ENCODE peak calls at places on chromosomes 2 and 18, in five cellular contexts. One of them, this sample, is unnamed.

GRCh38 chr18:33923980-33924379 is 300.7 kb downstream of the NOL4 start:
- DNase-seq in central memory CD4-positive, alpha-beta T cell: no peak
- DNase-seq in T-helper 17 cell: no peak
- DNase-seq in fibroblast of mammary gland: no peak
- DNase-seq in tibial artery: no peak
- DNase-seq in this sample: no peak

GRCh38 chr2:2590141-2590540 is 259.1 kb upstream of the MYT1L start:
- DNase-seq in central memory CD4-positive, alpha-beta T cell: no peak
- DNase-seq in T-helper 17 cell: no peak
- DNase-seq in fibroblast of mammary gland: no peak
- DNase-seq in tibial artery: no peak
- DNase-seq in this sample: no peak

GRCh38 chr2:43218550-43219382 is 7.6 kb downstream of the ZFP36L2 start:
- DNase-seq in central memory CD4-positive, alpha-beta T cell: peak; percentile 91
- DNase-seq in T-helper 17 cell: peak; percentile 44
- DNase-seq in fibroblast of mammary gland: peak; percentile 37
- DNase-seq in tibial artery: peak; percentile 81
- DNase-seq in this sample: no peak

GRCh38 chr2:129233751-129234406 is 745.6 kb upstream of the RAB6C start:
- DNase-seq in central memory CD4-positive, alpha-beta T cell: no peak
- DNase-seq in T-helper 17 cell: no peak
- DNase-seq in fibroblast of mammary gland: peak; percentile 4
- DNase-seq in tibial artery: no peak
- DNase-seq in this sample: no peak

GRCh38 chr2:188079176-188079575 is 212.5 kb upstream of the GULP1 start:
- DNase-seq in central memory CD4-positive, alpha-beta T cell: no peak
- DNase-seq in T-helper 17 cell: no peak
- DNase-seq in fibroblast of mammary gland: peak; percentile 76
- DNase-seq in tibial artery: no peak
- DNase-seq in this sample: peak; percentile 90

GRCh38 chr18:71902482-71902881 is 641.7 kb downstream of the CBLN2 start:
- DNase-seq in central memory CD4-positive, alpha-beta T cell: no peak
- DNase-seq in T-helper 17 cell: no peak
- DNase-seq in fibroblast of mammary gland: no peak
- DNase-seq in tibial artery: no peak
- DNase-seq in this sample: no peak

GRCh38 chr2:99473496-99474083 is 16.2 kb downstream of the REV1 start:
- DNase-seq in central memory CD4-positive, alpha-beta T cell: no peak
- DNase-seq in T-helper 17 cell: no peak
- DNase-seq in fibroblast of mammary gland: no peak
- DNase-seq in tibial artery: no peak
- DNase-seq in this sample: no peak

GRCh38 chr2:11270891-11271290 is 73.5 kb downstream of the ROCK2 start:
- DNase-seq in central memory CD4-positive, alpha-beta T cell: no peak
- DNase-seq in T-helper 17 cell: no peak
- DNase-seq in fibroblast of mammary gland: peak; percentile 83
- DNase-seq in tibial artery: no peak
- DNase-seq in this sample: peak; percentile 56

GRCh38 chr2:53945538-53945937 is 25.3 kb downstream of the PSME4 start:
- DNase-seq in central memory CD4-positive, alpha-beta T cell: no peak
- DNase-seq in T-helper 17 cell: no peak
- DNase-seq in fibroblast of mammary gland: no peak
- DNase-seq in tibial artery: no peak
- DNase-seq in this sample: peak; percentile 9

GRCh38 chr2:202115385-202116060 is 42.5 kb downstream of the KIAA2012 start:
- DNase-seq in central memory CD4-positive, alpha-beta T cell: no peak
- DNase-seq in T-helper 17 cell: no peak
- DNase-seq in fibroblast of mammary gland: peak; percentile 84
- DNase-seq in tibial artery: no peak
- DNase-seq in this sample: peak; percentile 94

GRCh38 chr2:74374509-74375205 is 5.5 kb downstream of the DCTN1 start:
- DNase-seq in central memory CD4-positive, alpha-beta T cell: no peak
- DNase-seq in T-helper 17 cell: no peak
- DNase-seq in fibroblast of mammary gland: peak; percentile 81
- DNase-seq in tibial artery: peak; percentile 89
- DNase-seq in this sample: peak; percentile 30

GRCh38 chr2:238601433-238602222 is 174.9 kb downstream of the ASB1 start:
- DNase-seq in central memory CD4-positive, alpha-beta T cell: no peak
- DNase-seq in T-helper 17 cell: no peak
- DNase-seq in fibroblast of mammary gland: peak; percentile 91
- DNase-seq in tibial artery: peak; percentile 65
- DNase-seq in this sample: peak; percentile 35

GRCh38 chr2:28590496-28591301 is 94.8 kb downstream of the PLB1 start:
- DNase-seq in central memory CD4-positive, alpha-beta T cell: no peak
- DNase-seq in T-helper 17 cell: no peak
- DNase-seq in fibroblast of mammary gland: no peak
- DNase-seq in tibial artery: no peak
- DNase-seq in this sample: no peak

GRCh38 chr2:161134547-161135518 is 25.4 kb upstream of the TANK start:
- DNase-seq in central memory CD4-positive, alpha-beta T cell: no peak
- DNase-seq in T-helper 17 cell: no peak
- DNase-seq in fibroblast of mammary gland: peak; percentile 24
- DNase-seq in tibial artery: no peak
- DNase-seq in this sample: peak; percentile 25

GRCh38 chr18:45103319-45104070 is 422.8 kb downstream of the SETBP1 start:
- DNase-seq in central memory CD4-positive, alpha-beta T cell: no peak
- DNase-seq in T-helper 17 cell: no peak
- DNase-seq in fibroblast of mammary gland: no peak
- DNase-seq in tibial artery: no peak
- DNase-seq in this sample: no peak

GRCh38 chr2:54613361-54613760 is 110.1 kb upstream of the EML6 start:
- DNase-seq in central memory CD4-positive, alpha-beta T cell: no peak
- DNase-seq in T-helper 17 cell: no peak
- DNase-seq in fibroblast of mammary gland: no peak
- DNase-seq in tibial artery: no peak
- DNase-seq in this sample: no peak

GRCh38 chr18:51522338-51522737 is 324.9 kb upstream of the MEX3C start:
- DNase-seq in central memory CD4-positive, alpha-beta T cell: no peak
- DNase-seq in T-helper 17 cell: no peak
- DNase-seq in fibroblast of mammary gland: no peak
- DNase-seq in tibial artery: no peak
- DNase-seq in this sample: no peak

GRCh38 chr2:35343135-35343534 is 1012.4 kb upstream of the CRIM1 start:
- DNase-seq in central memory CD4-positive, alpha-beta T cell: no peak
- DNase-seq in T-helper 17 cell: no peak
- DNase-seq in fibroblast of mammary gland: no peak
- DNase-seq in tibial artery: no peak
- DNase-seq in this sample: no peak

GRCh38 chr2:29113027-29113686 is 2.1 kb upstream of the CLIP4 start:
- DNase-seq in central memory CD4-positive, alpha-beta T cell: no peak
- DNase-seq in T-helper 17 cell: no peak
- DNase-seq in fibroblast of mammary gland: peak; percentile 61
- DNase-seq in tibial artery: no peak
- DNase-seq in this sample: peak; percentile 67

GRCh38 chr18:59536181-59536580 is 161.0 kb downstream of the CCBE1 start:
- DNase-seq in central memory CD4-positive, alpha-beta T cell: no peak
- DNase-seq in T-helper 17 cell: no peak
- DNase-seq in fibroblast of mammary gland: peak; percentile 60
- DNase-seq in tibial artery: no peak
- DNase-seq in this sample: peak; percentile 48

GRCh38 chr2:239285071-239285931 is 115.5 kb downstream of the HDAC4 start:
- DNase-seq in central memory CD4-positive, alpha-beta T cell: peak; percentile 17
- DNase-seq in T-helper 17 cell: no peak
- DNase-seq in fibroblast of mammary gland: no peak
- DNase-seq in tibial artery: peak; percentile 48
- DNase-seq in this sample: no peak

GRCh38 chr2:165237056-165237455 is 2.2 kb upstream of the SCN2A start:
- DNase-seq in central memory CD4-positive, alpha-beta T cell: no peak
- DNase-seq in T-helper 17 cell: no peak
- DNase-seq in fibroblast of mammary gland: no peak
- DNase-seq in tibial artery: no peak
- DNase-seq in this sample: no peak

GRCh38 chr2:240467149-240467642 is 31.7 kb downstream of the GPC1 start:
- DNase-seq in central memory CD4-positive, alpha-beta T cell: no peak
- DNase-seq in T-helper 17 cell: no peak
- DNase-seq in fibroblast of mammary gland: no peak
- DNase-seq in tibial artery: no peak
- DNase-seq in this sample: no peak

GRCh38 chr2:209671280-209671679 is 100.4 kb upstream of the UNC80 start:
- DNase-seq in central memory CD4-positive, alpha-beta T cell: no peak
- DNase-seq in T-helper 17 cell: no peak
- DNase-seq in fibroblast of mammary gland: no peak
- DNase-seq in tibial artery: no peak
- DNase-seq in this sample: no peak

GRCh38 chr2:29304399-29304798 is 189.2 kb downstream of the CLIP4 start:
- DNase-seq in central memory CD4-positive, alpha-beta T cell: no peak
- DNase-seq in T-helper 17 cell: no peak
- DNase-seq in fibroblast of mammary gland: peak; percentile 38
- DNase-seq in tibial artery: peak; percentile 3
- DNase-seq in this sample: peak; percentile 29

GRCh38 chr18:21363411-21363810 is 121.4 kb downstream of the GREB1L start:
- DNase-seq in central memory CD4-positive, alpha-beta T cell: no peak
- DNase-seq in T-helper 17 cell: no peak
- DNase-seq in fibroblast of mammary gland: no peak
- DNase-seq in tibial artery: no peak
- DNase-seq in this sample: no peak

GRCh38 chr2:227326783-227327182 is 1.7 kb downstream of the MFF start:
- DNase-seq in central memory CD4-positive, alpha-beta T cell: no peak
- DNase-seq in T-helper 17 cell: no peak
- DNase-seq in fibroblast of mammary gland: no peak
- DNase-seq in tibial artery: no peak
- DNase-seq in this sample: no peak

GRCh38 chr2:47299555-47299954 is 103.4 kb upstream of the MSH2 start:
- DNase-seq in central memory CD4-positive, alpha-beta T cell: no peak
- DNase-seq in T-helper 17 cell: no peak
- DNase-seq in fibroblast of mammary gland: peak; percentile 86
- DNase-seq in tibial artery: no peak
- DNase-seq in this sample: peak; percentile 90

GRCh38 chr2:54556659-54557121 is 100.6 kb downstream of the SPTBN1 start:
- DNase-seq in central memory CD4-positive, alpha-beta T cell: no peak
- DNase-seq in T-helper 17 cell: no peak
- DNase-seq in fibroblast of mammary gland: peak; percentile 93
- DNase-seq in tibial artery: no peak
- DNase-seq in this sample: peak; percentile 92

GRCh38 chr2:219545610-219546352 is 2.0 kb downstream of the TMEM198 start:
- DNase-seq in central memory CD4-positive, alpha-beta T cell: no peak
- DNase-seq in T-helper 17 cell: no peak
- DNase-seq in fibroblast of mammary gland: no peak
- DNase-seq in tibial artery: no peak
- DNase-seq in this sample: no peak

GRCh38 chr18:21896732-21897336 is 156.2 kb downstream of the MIB1 start:
- DNase-seq in central memory CD4-positive, alpha-beta T cell: no peak
- DNase-seq in T-helper 17 cell: no peak
- DNase-seq in fibroblast of mammary gland: no peak
- DNase-seq in tibial artery: no peak
- DNase-seq in this sample: no peak

GRCh38 chr2:196249171-196249570 is 77.8 kb upstream of the STK17B start:
- DNase-seq in central memory CD4-positive, alpha-beta T cell: no peak
- DNase-seq in T-helper 17 cell: no peak
- DNase-seq in fibroblast of mammary gland: peak; percentile 69
- DNase-seq in tibial artery: no peak
- DNase-seq in this sample: peak; percentile 79

GRCh38 chr2:189819297-189819704 is 35.1 kb downstream of the PMS1 start:
- DNase-seq in central memory CD4-positive, alpha-beta T cell: no peak
- DNase-seq in T-helper 17 cell: no peak
- DNase-seq in fibroblast of mammary gland: peak; percentile 88
- DNase-seq in tibial artery: no peak
- DNase-seq in this sample: peak; percentile 90

GRCh38 chr2:197708331-197708730 is 3.2 kb downstream of the MARS2 start:
- DNase-seq in central memory CD4-positive, alpha-beta T cell: no peak
- DNase-seq in T-helper 17 cell: no peak
- DNase-seq in fibroblast of mammary gland: peak; percentile 82
- DNase-seq in tibial artery: no peak
- DNase-seq in this sample: peak; percentile 88

GRCh38 chr2:86518498-86518897 is 44.7 kb downstream of the CHMP3 start:
- DNase-seq in central memory CD4-positive, alpha-beta T cell: peak; percentile 19
- DNase-seq in T-helper 17 cell: no peak
- DNase-seq in fibroblast of mammary gland: peak; percentile 17
- DNase-seq in tibial artery: no peak
- DNase-seq in this sample: peak; percentile 18

GRCh38 chr2:224378087-224379085 is 23.5 kb downstream of the FAM124B start:
- DNase-seq in central memory CD4-positive, alpha-beta T cell: no peak
- DNase-seq in T-helper 17 cell: no peak
- DNase-seq in fibroblast of mammary gland: no peak
- DNase-seq in tibial artery: no peak
- DNase-seq in this sample: no peak

GRCh38 chr2:29753676-29754444 is 167.5 kb downstream of the ALK start:
- DNase-seq in central memory CD4-positive, alpha-beta T cell: no peak
- DNase-seq in T-helper 17 cell: no peak
- DNase-seq in fibroblast of mammary gland: peak; percentile 88
- DNase-seq in tibial artery: no peak
- DNase-seq in this sample: peak; percentile 37

GRCh38 chr18:51867767-51868166 is 472.2 kb upstream of the DCC start:
- DNase-seq in central memory CD4-positive, alpha-beta T cell: no peak
- DNase-seq in T-helper 17 cell: no peak
- DNase-seq in fibroblast of mammary gland: peak; percentile 7
- DNase-seq in tibial artery: no peak
- DNase-seq in this sample: no peak

GRCh38 chr2:99867690-99868089 is 274.7 kb downstream of the AFF3 start:
- DNase-seq in central memory CD4-positive, alpha-beta T cell: no peak
- DNase-seq in T-helper 17 cell: no peak
- DNase-seq in fibroblast of mammary gland: no peak
- DNase-seq in tibial artery: no peak
- DNase-seq in this sample: no peak